ENCODE peak calls at places on chromosomes 16 and 17, in six cellular contexts. G, C, K, D, F and B are unnamed samples.

GRCh38 chr17:64502021-64502420 is 4.1 kb downstream of the DDX5 start:
- DNase-seq in G (no peak), K (no peak), C (no peak), F (no peak), D (no peak), B (no peak)

GRCh38 chr17:49216953-49217650 is 6.6 kb downstream of the ABI3 start:
- DNase-seq in F (no peak), D (no peak), C (peak; percentile 71), K (no peak), G (no peak), B (peak; percentile 30)

GRCh38 chr17:57678393-57678792 is 66.7 kb downstream of the CCDC182 start:
- DNase-seq in K (peak; percentile 16), C (no peak), G (no peak), D (no peak), F (no peak), B (no peak)

GRCh38 chr17:19485800-19486340 is 47.8 kb upstream of the SLC47A1 start:
- DNase-seq in D (no peak), F (no peak), G (no peak), C (no peak), K (no peak), B (no peak)

GRCh38 chr17:49132699-49133364 is at the start of gene B4GALNT2:
- DNase-seq in C (peak; percentile 69), F (no peak), K (peak; percentile 61), G (peak; percentile 28), D (no peak), B (no peak)

GRCh38 chr17:80850817-80851216 is 140.8 kb upstream of the CHMP6 start:
- DNase-seq in D (no peak), G (no peak), K (no peak), C (no peak), F (no peak), B (no peak)

GRCh38 chr17:47615766-47616424 is 33.8 kb upstream of the KPNB1 start:
- DNase-seq in C (no peak), F (peak; percentile 16), D (no peak), K (no peak), G (peak; percentile 66), B (no peak)

GRCh38 chr17:4728124-4728523 is 3.1 kb upstream of the MED11 start:
- DNase-seq in D (no peak), F (no peak), K (no peak), C (no peak), G (peak; percentile 53), B (no peak)

GRCh38 chr17:31499771-31500554 is 108.5 kb downstream of the RAB11FIP4 start:
- DNase-seq in F (no peak), G (no peak), C (peak; percentile 36), D (peak; percentile 60), K (no peak), B (no peak)

GRCh38 chr17:5706835-5707234 is 122.5 kb upstream of the NLRP1 start:
- DNase-seq in F (peak; percentile 8), G (peak; percentile 67), K (no peak), D (peak; percentile 44), C (peak; percentile 63), B (peak; percentile 54)

GRCh38 chr17:80441133-80441578 is 26.2 kb downstream of the ENDOV start:
- DNase-seq in G (no peak), C (no peak), D (peak; percentile 74), K (no peak), F (no peak), B (no peak)

GRCh38 chr17:65236321-65236720 is 99.2 kb downstream of the RGS9 start:
- DNase-seq in C (no peak), F (no peak), D (no peak), G (no peak), K (no peak), B (no peak)

GRCh38 chr17:38861399-38861843 is 7.9 kb upstream of the RPL23 start:
- DNase-seq in F (no peak), D (no peak), K (no peak), C (no peak), G (peak; percentile 91), B (no peak)

GRCh38 chr17:67476787-67477335 is 99.8 kb downstream of the PITPNC1 start:
- DNase-seq in K (no peak), C (no peak), D (no peak), G (no peak), F (no peak), B (no peak)

GRCh38 chr16:86763819-86764218 is 185.5 kb downstream of the FOXL1 start:
- DNase-seq in D (no peak), C (no peak), K (peak; percentile 45), F (no peak), G (no peak), B (no peak)

GRCh38 chr17:80598813-80599545 is 54.3 kb downstream of the RPTOR start:
- DNase-seq in C (no peak), D (no peak), K (no peak), G (no peak), F (no peak), B (no peak)

GRCh38 chr17:38465420-38466345 is 37.4 kb downstream of the ARHGAP23 start:
- DNase-seq in F (no peak), D (peak; percentile 70), C (peak; percentile 36), G (peak; percentile 58), K (peak; percentile 79), B (peak; percentile 50)

GRCh38 chr17:45230787-45231480 is 9.2 kb downstream of the FMNL1 start:
- DNase-seq in F (no peak), G (peak; percentile 72), C (no peak), K (no peak), D (no peak), B (no peak)

GRCh38 chr16:86868746-86869145 is 290.4 kb downstream of the FOXL1 start:
- DNase-seq in D (no peak), G (no peak), K (no peak), F (no peak), C (no peak), B (no peak)

GRCh38 chr17:29383687-29384086 is 6.5 kb upstream of the TAOK1 start:
- DNase-seq in K (no peak), F (no peak), D (no peak), G (no peak), C (peak; percentile 28), B (no peak)

GRCh38 chr16:58035356-58036170 is 10.0 kb downstream of the MMP15 start:
- DNase-seq in K (no peak), C (no peak), D (no peak), F (no peak), G (no peak), B (no peak)

GRCh38 chr16:70703041-70703834 is 17.4 kb upstream of the MTSS2 start:
- DNase-seq in G (no peak), F (no peak), C (peak; percentile 47), D (peak; percentile 70), K (no peak), B (no peak)

GRCh38 chr17:75508122-75508719 is 7.1 kb downstream of the CASKIN2 start:
- DNase-seq in F (no peak), G (no peak), D (no peak), K (no peak), C (no peak), B (no peak)

GRCh38 chr17:4554997-4555799 is at the start of gene MYBBP1A:
- DNase-seq in D (peak; percentile 98), G (peak; percentile 97), F (peak; percentile 83), C (peak; percentile 98), K (peak; percentile 97), B (peak; percentile 96)

DNA sequence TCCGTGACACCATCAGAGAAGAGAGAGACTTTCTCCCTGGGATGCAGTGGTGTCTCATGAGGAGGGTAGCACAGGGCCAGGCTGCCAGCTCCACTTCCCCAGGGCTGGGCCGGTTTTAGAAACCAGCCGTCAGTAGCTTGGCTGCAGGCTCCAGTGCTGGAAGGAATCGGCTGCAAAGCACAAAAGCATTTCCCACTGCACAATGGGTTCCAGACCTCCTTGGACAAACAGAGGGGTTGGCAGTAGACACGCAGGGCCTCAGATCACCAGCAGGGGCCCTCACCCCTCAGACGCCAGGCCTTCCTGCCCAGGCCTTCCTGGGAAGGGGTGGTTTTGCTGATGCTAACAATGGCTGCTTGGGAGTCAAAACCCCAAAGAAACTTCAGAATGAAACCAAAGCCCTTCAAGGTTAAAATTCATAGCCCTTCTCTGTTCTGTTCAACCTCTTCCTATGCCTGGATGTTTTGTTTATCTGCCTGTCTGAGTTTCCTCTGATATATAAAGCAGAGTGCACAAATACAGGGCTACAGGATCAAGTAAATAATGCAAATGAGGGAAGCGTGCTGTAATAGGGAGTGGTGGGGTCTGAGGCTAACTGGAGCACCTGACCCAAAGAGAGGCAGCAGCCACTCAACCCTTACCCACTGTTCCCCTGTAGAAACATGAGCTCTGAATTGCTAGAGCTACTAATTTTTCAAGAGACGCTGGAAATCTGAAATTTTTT is 26.2 kb downstream of the TEKT5 start:
- DNase-seq in F (no peak), C (no peak), K (no peak), D (no peak), G (peak; percentile 54), B (no peak)
- TF ChIP-seq CTCF in F (peak; percentile 33), C (peak; percentile 19), K (peak; percentile 39), D (no peak), G (no peak), B (no peak)

GRCh38 chr16:89560413-89561194 is at the start of gene RPL13:
- DNase-seq in F (peak; percentile 67), D (peak; percentile 95), C (peak; percentile 95), K (peak; percentile 97), G (peak; percentile 96), B (peak; percentile 90)

GRCh38 chr16:89562027-89562599 is 1.6 kb downstream of the RPL13 start:
- DNase-seq in C (peak; percentile 58), K (no peak), G (peak; percentile 47), F (no peak), D (no peak), B (no peak)

GRCh38 chr16:89562939-89563338 is 2.5 kb downstream of the RPL13 start:
- DNase-seq in K (no peak), D (no peak), F (no peak), G (no peak), C (no peak), B (no peak)

GRCh38 chr16:89563639-89564392 is 3.3 kb downstream of the RPL13 start:
- DNase-seq in C (no peak), G (no peak), K (no peak), D (peak; percentile 28), F (no peak), B (no peak)

GRCh38 chr16:89561195-89562026 is 929 bp downstream of the RPL13 start:
- DNase-seq in C (no peak), D (no peak), K (no peak), G (no peak), F (no peak), B (no peak)
- H3K4me1 ChIP-seq in C (peaks cover 71% of the 10 kb centered on the region), D (peaks cover 11% of the 10 kb centered on the region), K (peaks cover 66% of the 10 kb centered on the region), G (peaks cover 58% of the 10 kb centered on the region), F (peaks cover 25% of the 10 kb centered on the region), B (peaks cover 38% of the 10 kb centered on the region)

GRCh38 chr16:67281536-67282446 is 2.5 kb downstream of the PLEKHG4 start:
- DNase-seq in G (no peak), K (no peak), F (no peak), C (no peak), D (no peak), B (no peak)

GRCh38 chr16:67282447-67282805 is 3.1 kb downstream of the PLEKHG4 start:
- DNase-seq in D (no peak), F (no peak), K (no peak), C (no peak), G (no peak), B (no peak)

GRCh38 chr16:67278773-67279295 is 498 bp upstream of the PLEKHG4 start:
- DNase-seq in K (no peak), C (peak; percentile 40), D (no peak), G (peak; percentile 56), F (no peak), B (no peak)

GRCh38 chr16:67279296-67280089 is at the start of gene PLEKHG4:
- DNase-seq in D (peak; percentile 79), G (peak; percentile 86), F (peak; percentile 13), C (peak; percentile 85), K (peak; percentile 84), B (peak; percentile 37)

GRCh38 chr16:67280090-67281015 is 1.0 kb downstream of the PLEKHG4 start:
- DNase-seq in C (no peak), G (no peak), D (no peak), K (no peak), F (no peak), B (no peak)
- TF ChIP-seq EP300 in C (no peak), G (no peak), D (no peak), K (no peak), F (no peak), B (no peak)

GRCh38 chr16:22007509-22008214 is at the start of gene MOSMO:
- DNase-seq in G (peak; percentile 46), K (peak; percentile 76), F (no peak), D (peak; percentile 76), C (peak; percentile 79), B (peak; percentile 53)
- TF ChIP-seq CTCF in G (no peak), K (no peak), F (no peak), D (peak; percentile 31), C (peak; percentile 19), B (no peak)